ENCODE peak calls at places on chromosomes 13 and 19, in seven cellular contexts. P is tibial artery, Y is sigmoid colon, S is A549, Q is kidney, C is ascending aorta, L is GM10248. B is an unnamed sample.

GRCh38 chr13:100601716-100602115 is 13.1 kb upstream of the GGACT start:
- DNase-seq in C (no peak), Q (no peak), S (no peak), P (no peak), Y (no peak), L (no peak), B (no peak)

GRCh38 chr19:50486823-50487515 is 10.3 kb upstream of the GARIN5A start:
- DNase-seq in L (no peak), Q (peak), Y (no peak), S (no peak), P (no peak), C (no peak), B (peak)

GRCh38 chr19:45866400-45867176 is 2.5 kb downstream of the FOXA3 start:
- DNase-seq in Y (no peak), C (no peak), P (no peak), S (no peak), L (no peak), Q (no peak), B (no peak)

GRCh38 chr13:95296326-95296939 is 4.8 kb downstream of the ABCC4 start:
- DNase-seq in C (no peak), Y (no peak), P (no peak), S (peak), Q (no peak), L (peak), B (peak)

GRCh38 chr19:49442354-49442753 is 1.0 kb upstream of the SLC17A7 start:
- DNase-seq in Y (peak), L (no peak), S (peak), C (no peak), P (peak), Q (no peak), B (no peak)

GRCh38 chr19:46435009-46435408 is 6.3 kb upstream of the PNMA8C start:
- DNase-seq in S (no peak), Q (no peak), L (no peak), P (no peak), Y (no peak), C (no peak), B (no peak)

GRCh38 chr19:10334340-10335148 is 1.2 kb upstream of the RAVER1 start:
- DNase-seq in L (no peak), Y (peak), P (peak), S (peak), Q (peak), C (peak), B (peak)

GRCh38 chr13:51844862-51845573 is at the start of gene TMEM272:
- DNase-seq in Q (no peak), L (peak), Y (no peak), P (no peak), S (peak), C (no peak), B (peak)

GRCh38 chr13:74987124-74987690 is 494.8 kb downstream of the TBC1D4 start:
- DNase-seq in Y (no peak), P (no peak), Q (no peak), L (no peak), S (no peak), C (no peak), B (no peak)

GRCh38 chr13:85236431-85236830 is 562.8 kb downstream of the SLITRK6 start:
- DNase-seq in Q (no peak), S (no peak), L (no peak), Y (no peak), P (no peak), C (no peak), B (no peak)

GRCh38 chr13:46355906-46356305 is 31.1 kb downstream of the RUBCNL start:
- DNase-seq in Q (no peak), P (no peak), Y (no peak), S (no peak), L (no peak), C (no peak), B (no peak)

GRCh38 chr19:10270180-10270615 is 722 bp upstream of the ICAM1 start:
- DNase-seq in P (peak), C (peak), L (peak), Q (peak), S (no peak), Y (peak), B (no peak)

GRCh38 chr13:45206340-45206739 is 5.5 kb upstream of the KCTD4 start:
- DNase-seq in Y (no peak), P (no peak), C (no peak), S (peak), L (peak), Q (no peak), B (no peak)

GRCh38 chr13:44052843-44053607 is 173.3 kb downstream of the LACC1 start:
- DNase-seq in Y (peak), P (peak), L (no peak), Q (no peak), C (no peak), S (no peak), B (peak)

GRCh38 chr13:94800423-94800822 is 88.1 kb upstream of the SOX21 start:
- DNase-seq in L (no peak), P (no peak), C (no peak), Y (no peak), S (no peak), Q (no peak), B (no peak)

GRCh38 chr13:49740870-49741269 is 49.6 kb upstream of the EBPL start:
- DNase-seq in P (no peak), L (no peak), Y (no peak), S (no peak), C (no peak), Q (no peak), B (peak)

GRCh38 chr13:32829676-32830091 is 186.5 kb upstream of the KL start:
- DNase-seq in Q (no peak), L (no peak), Y (no peak), P (no peak), C (no peak), S (peak), B (peak)

GRCh38 chr19:40806385-40807146 is 7.6 kb downstream of the EGLN2 start:
- DNase-seq in S (peak), P (peak), Y (peak), L (peak), C (peak), Q (peak), B (no peak)

GRCh38 chr19:27657271-27658051 is 1555.5 kb downstream of the UQCRFS1 start:
- DNase-seq in Q (no peak), P (no peak), L (no peak), S (no peak), C (no peak), Y (peak), B (no peak)

GRCh38 chr19:45074744-45075143 is 1.5 kb downstream of the ZNF296 start:
- DNase-seq in Y (no peak), P (no peak), S (no peak), C (no peak), Q (no peak), L (no peak), B (no peak)

GRCh38 chr13:80945328-80945727 is 604.4 kb upstream of the SPRY2 start:
- DNase-seq in Y (no peak), C (no peak), Q (no peak), L (no peak), P (no peak), S (no peak), B (peak)

GRCh38 chr19:45597425-45598111 is 4.4 kb downstream of the GPR4 start:
- DNase-seq in L (no peak), S (no peak), Y (no peak), P (no peak), C (no peak), Q (no peak), B (no peak)

GRCh38 chr19:35045667-35046300 is 4.3 kb downstream of the HPN start:
- DNase-seq in C (no peak), Q (no peak), P (peak), S (peak), L (peak), Y (no peak), B (no peak)
- TF ChIP-seq CTCF in C (peak), Q (no peak), P (no peak), S (peak), L (peak), Y (no peak), B (no peak)

DNA sequence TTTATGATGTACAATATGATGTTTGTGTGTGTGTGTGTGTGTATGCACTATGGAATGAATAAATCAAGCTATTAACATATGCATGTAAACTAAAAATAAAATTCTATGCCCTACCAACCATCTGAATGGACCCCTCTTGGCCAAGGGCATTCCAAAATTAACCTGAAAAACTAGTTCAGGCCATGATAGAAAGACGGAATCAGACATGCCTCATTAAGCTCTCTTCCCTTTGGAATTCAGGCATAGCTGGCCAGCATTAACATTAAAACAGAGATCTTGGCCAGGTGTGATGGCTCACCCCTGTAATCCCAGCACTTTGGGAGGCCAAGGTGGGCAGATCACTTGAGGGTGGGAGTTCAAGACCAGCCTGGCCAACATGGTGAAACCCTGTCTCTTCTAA is 18.3 kb upstream of the SLC1A6 start:
- DNase-seq in Q (no peak), Y (no peak), S (no peak), P (no peak), C (no peak), L (no peak), B (no peak)
- TF ChIP-seq CTCF in Q (no peak), Y (no peak), S (no peak), P (no peak), C (no peak), L (no peak), B (no peak)

GRCh38 chr19:48255376-48256303 is at the start of gene CARD8:
- DNase-seq in L (peak), P (peak), Y (peak), Q (peak), C (peak), S (peak), B (peak)
- TF ChIP-seq CTCF in L (no peak), P (peak), Y (no peak), Q (no peak), C (no peak), S (no peak), B (no peak)

DNA sequence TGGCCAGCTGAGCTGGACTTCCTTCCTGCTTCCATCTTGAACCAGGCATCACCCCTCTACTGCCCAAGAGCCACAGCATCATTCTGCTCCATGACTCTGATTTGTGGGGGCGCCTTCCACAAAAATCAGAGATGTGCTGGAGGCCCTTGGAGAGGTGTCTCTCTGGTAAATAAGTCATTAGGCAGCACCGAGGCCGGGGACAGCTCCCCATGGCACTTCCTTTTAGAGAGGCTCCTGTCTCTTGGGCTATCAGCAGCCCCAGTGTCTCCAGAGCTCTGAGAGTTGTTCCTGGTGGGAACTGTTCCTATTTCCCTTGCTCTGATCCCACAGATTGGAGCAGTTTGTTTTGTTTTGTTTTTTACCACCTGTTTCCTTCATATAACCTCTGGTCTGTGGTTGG is 19.9 kb downstream of the NWD1 start:
- DNase-seq in S (no peak), Q (no peak), Y (no peak), P (no peak), L (no peak), C (no peak), B (no peak)
- TF ChIP-seq CTCF in S (no peak), Q (no peak), Y (no peak), P (no peak), L (no peak), C (no peak), B (no peak)

DNA sequence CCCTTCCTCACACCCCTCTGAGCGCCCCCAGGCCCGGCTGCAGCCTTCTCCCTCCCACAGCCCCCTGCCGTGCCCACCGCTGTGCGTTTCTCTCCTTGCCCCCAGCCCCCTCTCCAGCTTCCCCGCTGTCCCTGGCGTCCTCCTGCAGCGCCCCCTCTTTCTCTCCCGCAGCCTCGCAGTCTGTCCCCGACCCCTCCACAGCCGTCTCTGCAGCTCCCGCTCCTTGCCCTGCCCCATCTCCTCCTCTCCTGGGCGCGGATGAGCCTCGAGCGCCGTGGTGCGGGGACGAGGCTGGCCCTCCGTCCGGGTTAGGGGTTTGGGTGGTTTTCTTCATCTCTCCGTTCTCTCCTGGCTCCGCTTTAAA is 1.1 kb downstream of the KMT5C start:
- DNase-seq in C (no peak), S (no peak), L (no peak), Q (no peak), P (no peak), Y (no peak), B (no peak)
- TF ChIP-seq CTCF in C (peak), S (peak), L (peak), Q (no peak), P (no peak), Y (no peak), B (peak)

GRCh38 chr13:28805193-28805819 is 14.8 kb upstream of the MTUS2 start:
- DNase-seq in Y (no peak), Q (no peak), S (no peak), C (no peak), L (no peak), P (no peak), B (peak)
- TF ChIP-seq CTCF in Y (no peak), Q (no peak), S (peak), C (peak), L (peak), P (no peak), B (no peak)

DNA sequence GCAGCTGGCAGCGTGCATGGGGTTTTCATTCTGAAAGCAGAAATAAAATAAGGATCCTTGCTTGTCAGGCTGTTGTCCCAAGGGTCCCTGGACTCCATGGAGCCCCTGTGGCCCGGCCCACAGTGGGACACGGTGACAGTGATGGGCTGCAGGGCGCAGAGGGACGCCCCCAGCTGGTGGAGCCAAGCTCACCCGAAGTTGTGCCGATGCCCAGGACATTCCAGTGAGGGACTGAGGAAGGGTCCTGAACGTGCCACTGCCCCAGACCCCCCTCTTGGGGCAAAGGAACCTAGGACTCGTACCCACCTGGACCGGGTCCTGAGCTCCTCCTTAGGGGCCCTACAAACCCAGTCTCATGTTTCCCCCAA is 35.0 kb downstream of the MYO9B start:
- DNase-seq in L (no peak), Q (no peak), Y (no peak), C (no peak), P (no peak), S (no peak), B (no peak)
- TF ChIP-seq CTCF in L (no peak), Q (no peak), Y (no peak), C (no peak), P (no peak), S (no peak), B (no peak)

GRCh38 chr19:13095934-13096890 is 6.4 kb downstream of the LYL1 start:
- DNase-seq in C (no peak), Y (peak), Q (no peak), S (peak), L (no peak), P (no peak), B (peak)
- TF ChIP-seq CTCF in C (peak), Y (peak), Q (no peak), S (no peak), L (no peak), P (peak), B (peak)

GRCh38 chr19:37172368-37173366 is at the start of gene ZNF585A:
- DNase-seq in C (peak), L (peak), P (peak), Y (peak), S (peak), Q (peak), B (peak)
- TF ChIP-seq CTCF in C (peak), L (peak), P (no peak), Y (peak), S (no peak), Q (peak), B (no peak)

B was measured in Caco-2.